ENCODE peak calls at places on chromosomes 5 and 9, in nine cellular contexts. One of them, this sample, is unnamed.

GRCh38 chr9:95429096-95429495 is 87.7 kb downstream of the PTCH1 start:
- DNase-seq in cardiac septum: no peak
- DNase-seq in CD4-positive, alpha-beta T cell: no peak
- DNase-seq in DMS153: no peak
- DNase-seq in HepG2: no peak
- DNase-seq in cortex of kidney: no peak
- DNase-seq in NCI-H1092: no peak
- DNase-seq in stimulated activated CD4-positive, alpha-beta T cell treated with anti-CD3 and anti-CD28 coated beads, Interleukin-4, amount 100 ng/mL, for 48 hours: no peak
- DNase-seq in naive thymus-derived CD8-positive, alpha-beta T cell: no peak
- DNase-seq in this sample: no peak

GRCh38 chr9:138112791-138113600 is 235.4 kb downstream of the CACNA1B start:
- DNase-seq in cardiac septum: peak
- DNase-seq in CD4-positive, alpha-beta T cell: no peak
- DNase-seq in DMS153: no peak
- DNase-seq in HepG2: no peak
- DNase-seq in cortex of kidney: no peak
- DNase-seq in NCI-H1092: no peak
- DNase-seq in stimulated activated CD4-positive, alpha-beta T cell treated with anti-CD3 and anti-CD28 coated beads, Interleukin-4, amount 100 ng/mL, for 48 hours: no peak
- DNase-seq in naive thymus-derived CD8-positive, alpha-beta T cell: no peak
- DNase-seq in this sample: no peak

GRCh38 chr9:104263942-104264341 is 169.8 kb downstream of the SMC2 start:
- DNase-seq in cardiac septum: no peak
- DNase-seq in CD4-positive, alpha-beta T cell: no peak
- DNase-seq in DMS153: no peak
- DNase-seq in HepG2: no peak
- DNase-seq in cortex of kidney: no peak
- DNase-seq in NCI-H1092: no peak
- DNase-seq in stimulated activated CD4-positive, alpha-beta T cell treated with anti-CD3 and anti-CD28 coated beads, Interleukin-4, amount 100 ng/mL, for 48 hours: no peak
- DNase-seq in naive thymus-derived CD8-positive, alpha-beta T cell: no peak
- DNase-seq in this sample: no peak

GRCh38 chr5:64210866-64211265 is 45.2 kb downstream of the RNF180 start:
- DNase-seq in cardiac septum: no peak
- DNase-seq in CD4-positive, alpha-beta T cell: no peak
- DNase-seq in DMS153: no peak
- DNase-seq in HepG2: no peak
- DNase-seq in cortex of kidney: no peak
- DNase-seq in NCI-H1092: no peak
- DNase-seq in stimulated activated CD4-positive, alpha-beta T cell treated with anti-CD3 and anti-CD28 coated beads, Interleukin-4, amount 100 ng/mL, for 48 hours: no peak
- DNase-seq in naive thymus-derived CD8-positive, alpha-beta T cell: no peak
- DNase-seq in this sample: no peak

GRCh38 chr5:180367300-180367699 is 14.2 kb upstream of the GFPT2 start:
- DNase-seq in cardiac septum: no peak
- DNase-seq in CD4-positive, alpha-beta T cell: no peak
- DNase-seq in DMS153: no peak
- DNase-seq in HepG2: no peak
- DNase-seq in cortex of kidney: no peak
- DNase-seq in NCI-H1092: no peak
- DNase-seq in stimulated activated CD4-positive, alpha-beta T cell treated with anti-CD3 and anti-CD28 coated beads, Interleukin-4, amount 100 ng/mL, for 48 hours: no peak
- DNase-seq in naive thymus-derived CD8-positive, alpha-beta T cell: no peak
- DNase-seq in this sample: no peak

GRCh38 chr9:22238809-22239684 is 207.6 kb upstream of the DMRTA1 start:
- DNase-seq in cardiac septum: no peak
- DNase-seq in CD4-positive, alpha-beta T cell: no peak
- DNase-seq in DMS153: peak
- DNase-seq in HepG2: peak
- DNase-seq in cortex of kidney: no peak
- DNase-seq in NCI-H1092: no peak
- DNase-seq in stimulated activated CD4-positive, alpha-beta T cell treated with anti-CD3 and anti-CD28 coated beads, Interleukin-4, amount 100 ng/mL, for 48 hours: no peak
- DNase-seq in naive thymus-derived CD8-positive, alpha-beta T cell: no peak
- DNase-seq in this sample: no peak

GRCh38 chr9:89915187-89915586 is 310.4 kb downstream of the GADD45G start:
- DNase-seq in cardiac septum: no peak
- DNase-seq in CD4-positive, alpha-beta T cell: no peak
- DNase-seq in DMS153: no peak
- DNase-seq in HepG2: no peak
- DNase-seq in cortex of kidney: no peak
- DNase-seq in NCI-H1092: no peak
- DNase-seq in stimulated activated CD4-positive, alpha-beta T cell treated with anti-CD3 and anti-CD28 coated beads, Interleukin-4, amount 100 ng/mL, for 48 hours: no peak
- DNase-seq in naive thymus-derived CD8-positive, alpha-beta T cell: no peak
- DNase-seq in this sample: no peak

GRCh38 chr5:1012316-1012841 is 3.8 kb downstream of the NKD2 start:
- DNase-seq in cardiac septum: no peak
- DNase-seq in CD4-positive, alpha-beta T cell: no peak
- DNase-seq in DMS153: no peak
- DNase-seq in HepG2: no peak
- DNase-seq in cortex of kidney: no peak
- DNase-seq in NCI-H1092: no peak
- DNase-seq in stimulated activated CD4-positive, alpha-beta T cell treated with anti-CD3 and anti-CD28 coated beads, Interleukin-4, amount 100 ng/mL, for 48 hours: no peak
- DNase-seq in naive thymus-derived CD8-positive, alpha-beta T cell: no peak
- DNase-seq in this sample: no peak

GRCh38 chr9:123960366-123960765 is 30.4 kb upstream of the DENND1A start:
- DNase-seq in cardiac septum: no peak
- DNase-seq in CD4-positive, alpha-beta T cell: no peak
- DNase-seq in DMS153: no peak
- DNase-seq in HepG2: no peak
- DNase-seq in cortex of kidney: no peak
- DNase-seq in NCI-H1092: no peak
- DNase-seq in stimulated activated CD4-positive, alpha-beta T cell treated with anti-CD3 and anti-CD28 coated beads, Interleukin-4, amount 100 ng/mL, for 48 hours: no peak
- DNase-seq in naive thymus-derived CD8-positive, alpha-beta T cell: no peak
- DNase-seq in this sample: no peak

GRCh38 chr5:73387630-73388370 is 60.8 kb downstream of the FOXD1 start:
- DNase-seq in cardiac septum: no peak
- DNase-seq in CD4-positive, alpha-beta T cell: peak
- DNase-seq in DMS153: peak
- DNase-seq in HepG2: no peak
- DNase-seq in cortex of kidney: no peak
- DNase-seq in NCI-H1092: no peak
- DNase-seq in stimulated activated CD4-positive, alpha-beta T cell treated with anti-CD3 and anti-CD28 coated beads, Interleukin-4, amount 100 ng/mL, for 48 hours: no peak
- DNase-seq in naive thymus-derived CD8-positive, alpha-beta T cell: peak
- DNase-seq in this sample: no peak

This sample was measured in stimulated activated CD8-positive, alpha-beta memory T cell treated with anti-CD3 and anti-CD28 coated beads, Interleukin-12 subunit alpha, Interleukin-12 subunit beta, amount 100 ng/mL, for 4 hours.